ENCODE peak calls at places on chromosomes 6 and 20, in ten cellular contexts. F is neural crest cell, Y is psoas muscle, V is tibial artery, Z is fibroblast of mammary gland, H is WTC11, Q is left ventricle myocardium inferior, X is cardiac muscle cell, M is hepatocyte, G is colonic mucosa. O is an unnamed sample.

GRCh38 chr6:73610444-73611275 is 43.1 kb downstream of the SLC17A5 start:
- DNase-seq in F (no peak), Y (no peak), V (no peak), Z (peak), H (no peak), Q (no peak), X (peak), M (peak), G (no peak), O (no peak)

GRCh38 chr20:45890077-45890996 is 671 bp downstream of the NEURL2 start:
- DNase-seq in F (peak), Y (peak), V (peak), Z (peak), H (peak), Q (peak), X (peak), M (peak), G (peak), O (peak)

GRCh38 chr6:93794161-93794560 is 374.8 kb upstream of the EPHA7 start:
- DNase-seq in F (no peak), Y (no peak), V (no peak), Z (peak), H (no peak), Q (no peak), X (no peak), M (no peak), G (no peak), O (no peak)

GRCh38 chr6:111663692-111664564 is 58.2 kb upstream of the TRAF3IP2 start:
- DNase-seq in F (peak), Y (peak), V (peak), Z (peak), H (peak), Q (peak), X (peak), M (peak), G (no peak), O (peak)

GRCh38 chr6:43128926-43129325 is 42.1 kb upstream of the SRF start:
- DNase-seq in F (no peak), Y (no peak), V (no peak), Z (no peak), H (no peak), Q (no peak), X (no peak), M (no peak), G (no peak), O (no peak)

GRCh38 chr20:44936510-44936909 is 23.7 kb downstream of the TOMM34 start:
- DNase-seq in F (no peak), Y (no peak), V (no peak), Z (no peak), H (no peak), Q (no peak), X (no peak), M (no peak), G (no peak), O (no peak)

GRCh38 chr6:107624541-107624940 is 134.6 kb downstream of the SOBP start:
- DNase-seq in F (no peak), Y (no peak), V (no peak), Z (peak), H (no peak), Q (no peak), X (no peak), M (no peak), G (no peak), O (no peak)

GRCh38 chr20:63364801-63365585 is 3.8 kb upstream of the CHRNA4 start:
- DNase-seq in F (no peak), Y (no peak), V (no peak), Z (no peak), H (no peak), Q (no peak), X (no peak), M (no peak), G (no peak), O (no peak)

GRCh38 chr6:68052234-68052633 is 582.8 kb upstream of the ADGRB3 start:
- DNase-seq in F (no peak), Y (no peak), V (no peak), Z (no peak), H (no peak), Q (no peak), X (no peak), M (no peak), G (no peak), O (no peak)

GRCh38 chr6:106502534-106502933 is 126.8 kb downstream of the RTN4IP1 start:
- DNase-seq in F (no peak), Y (no peak), V (no peak), Z (no peak), H (no peak), Q (no peak), X (no peak), M (no peak), G (no peak), O (no peak)

GRCh38 chr20:19000071-19000470 is 186.5 kb downstream of the SCP2D1 start:
- DNase-seq in F (no peak), Y (no peak), V (no peak), Z (no peak), H (no peak), Q (no peak), X (no peak), M (no peak), G (no peak), O (no peak)

GRCh38 chr6:2861071-2861821 is 19.6 kb upstream of the SERPINB1 start:
- DNase-seq in F (no peak), Y (no peak), V (no peak), Z (no peak), H (no peak), Q (no peak), X (no peak), M (no peak), G (no peak), O (no peak)

GRCh38 chr6:12013368-12013617 is 1.2 kb downstream of the HIVEP1 start:
- DNase-seq in F (no peak), Y (no peak), V (no peak), Z (peak), H (no peak), Q (no peak), X (no peak), M (no peak), G (no peak), O (no peak)
- TF ChIP-seq CTCF in F (no peak), Y (no peak), V (no peak), Z (no peak), H (no peak), Q (no peak), X (no peak), M (no peak), G (no peak), O (no peak)

GRCh38 chr20:61487346-61488022 is 235.4 kb downstream of the CDH4 start:
- DNase-seq in F (no peak), Y (no peak), V (no peak), Z (peak), H (no peak), Q (no peak), X (no peak), M (no peak), G (no peak), O (no peak)
- TF ChIP-seq CTCF in F (no peak), Y (no peak), V (no peak), Z (no peak), H (no peak), Q (no peak), X (no peak), M (no peak), G (no peak), O (no peak)

GRCh38 chr6:56647172-56647762 is 4.6 kb upstream of the DST start:
- DNase-seq in F (no peak), Y (no peak), V (no peak), Z (no peak), H (no peak), Q (no peak), X (no peak), M (no peak), G (no peak), O (no peak)

GRCh38 chr6:56650191-56650590 is 7.5 kb upstream of the DST start:
- DNase-seq in F (no peak), Y (no peak), V (no peak), Z (peak), H (no peak), Q (no peak), X (no peak), M (no peak), G (no peak), O (no peak)

GRCh38 chr6:56649053-56649769 is 6.5 kb upstream of the DST start:
- DNase-seq in F (no peak), Y (no peak), V (no peak), Z (peak), H (no peak), Q (no peak), X (peak), M (peak), G (no peak), O (no peak)

GRCh38 chr6:56652231-56652630 is 9.5 kb upstream of the DST start:
- DNase-seq in F (no peak), Y (no peak), V (no peak), Z (peak), H (no peak), Q (no peak), X (peak), M (no peak), G (no peak), O (no peak)

DNA sequence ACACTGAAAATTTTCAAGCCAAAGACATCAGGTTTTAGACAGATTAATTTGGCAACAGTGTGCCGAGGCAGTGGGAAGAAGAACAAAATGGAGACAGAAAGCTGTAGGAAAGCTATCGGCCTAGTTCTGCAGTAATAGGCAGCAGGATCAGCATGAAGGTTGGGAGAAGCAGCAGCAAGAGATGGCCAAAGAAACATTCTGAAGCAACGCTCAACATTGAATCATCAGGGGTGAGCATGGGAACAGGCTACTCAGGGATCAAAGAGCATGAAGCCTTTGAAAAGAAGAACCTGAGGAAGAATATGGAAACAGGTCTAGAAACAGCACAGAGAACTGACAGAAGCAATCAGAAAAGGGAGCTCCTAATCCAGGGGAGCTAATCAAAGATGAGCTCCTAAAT is 7.1 kb upstream of the DST start:
- DNase-seq in F (no peak), Y (no peak), V (no peak), Z (peak), H (no peak), Q (no peak), X (peak), M (no peak), G (no peak), O (no peak)
- TF ChIP-seq CTCF in F (no peak), Y (no peak), V (no peak), Z (no peak), H (no peak), Q (no peak), X (no peak), M (no peak), G (no peak), O (no peak)

DNA sequence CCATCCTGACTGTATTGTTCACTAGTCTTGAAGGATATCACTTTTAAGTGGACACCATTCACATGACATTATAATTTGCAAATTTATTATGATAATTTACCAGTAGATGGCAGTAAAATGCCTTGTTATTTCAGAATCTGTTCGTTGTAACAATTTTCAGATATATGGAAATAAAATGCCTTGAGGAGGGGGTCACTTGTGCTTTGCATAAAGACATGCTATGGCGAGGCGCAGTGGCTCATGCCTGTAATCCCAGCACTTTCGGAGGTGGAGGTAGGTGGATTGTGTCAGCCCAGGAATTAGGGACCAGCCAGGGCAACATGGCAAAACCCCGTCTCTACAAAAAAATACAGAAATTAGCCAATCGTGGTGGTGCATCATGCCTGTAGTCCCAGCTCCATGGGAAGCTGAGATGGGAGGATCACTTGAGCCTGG is 9.0 kb upstream of the NCOA6 start:
- DNase-seq in F (no peak), Y (no peak), V (no peak), Z (peak), H (no peak), Q (no peak), X (peak), M (peak), G (no peak), O (no peak)
- TF ChIP-seq CTCF in F (peak), Y (peak), V (peak), Z (peak), H (no peak), Q (peak), X (peak), M (peak), G (no peak), O (peak)

GRCh38 chr6:18392346-18392877 is 5.3 kb downstream of the RNF144B start:
- DNase-seq in F (no peak), Y (no peak), V (no peak), Z (no peak), H (no peak), Q (no peak), X (no peak), M (no peak), G (no peak), O (no peak)
- TF ChIP-seq CTCF in F (peak), Y (peak), V (no peak), Z (no peak), H (no peak), Q (no peak), X (no peak), M (no peak), G (no peak), O (no peak)

O was measured in endothelial cell.